ENCODE peak calls at places on chromosome 11, in ten cellular contexts. D is endothelial cell; I is HTR-8/SVneo; O is cardiac fibroblast; S is foreskin fibroblast; Q is KBM-7; P is NCI-H2081; N is stimulated activated CD4-positive, alpha-beta T cell treated with anti-CD3 and anti-CD28 coated beads, Interleukin-1b, Interleukin-23, amount 100 ng/mL, for 24 hours; X is activated effector memory CD4-positive, alpha-beta T cell treated with anti-CD3 and anti-CD28 coated beads, Interleukin-2, amount 50 U/mL, for 16 hours; Z is Calu3. W is an unnamed sample.

GRCh38 chr11:8693555-8693954 is 11.0 kb downstream of the RPL27A start:
- DNase-seq in O (no peak), P (no peak), Q (no peak), S (no peak), I (no peak), Z (no peak), X (peak; percentile 54), N (no peak), D (no peak), W (no peak)

GRCh38 chr11:102390667-102391449 is 43.8 kb downstream of the BIRC2 start:
- DNase-seq in D (peak; percentile 59), Q (peak; percentile 73), Z (peak; percentile 64), P (peak; percentile 61), I (peak; percentile 83), O (peak; percentile 74), S (peak; percentile 49), X (peak; percentile 82), N (peak; percentile 21), W (peak; percentile 26)

GRCh38 chr11:12017243-12017678 is 8.8 kb upstream of the DKK3 start:
- DNase-seq in N (no peak), Q (no peak), O (peak; percentile 94), X (no peak), S (no peak), Z (no peak), I (no peak), D (no peak), P (no peak), W (no peak)

GRCh38 chr11:9494316-9494715 is 33.5 kb downstream of the ZNF143 start:
- DNase-seq in N (no peak), I (no peak), O (no peak), X (no peak), P (no peak), S (no peak), D (no peak), Z (no peak), Q (no peak), W (no peak)

GRCh38 chr11:121067453-121067852 is 33.6 kb upstream of the TECTA start:
- DNase-seq in P (peak; percentile 84), X (no peak), Q (no peak), D (no peak), N (no peak), S (peak; percentile 23), Z (no peak), I (no peak), O (no peak), W (no peak)

GRCh38 chr11:44729065-44729464 is 2.3 kb downstream of the TSPAN18 start:
- DNase-seq in O (no peak), Z (no peak), P (no peak), S (no peak), Q (no peak), N (no peak), D (no peak), X (no peak), I (no peak), W (no peak)

GRCh38 chr11:19714093-19714386 is 1.4 kb downstream of the NAV2 start:
- DNase-seq in P (no peak), I (no peak), O (no peak), S (peak; percentile 36), Q (no peak), X (no peak), D (no peak), N (no peak), Z (no peak), W (no peak)

GRCh38 chr11:129192150-129192549 is at the start of gene ARHGAP32:
- DNase-seq in D (no peak), I (no peak), X (no peak), S (no peak), Z (peak; percentile 44), O (no peak), P (peak; percentile 78), N (peak; percentile 0), Q (no peak), W (no peak)

GRCh38 chr11:65883786-65884715 is 4.2 kb downstream of the FIBP start:
- DNase-seq in I (no peak), N (no peak), X (no peak), Z (no peak), P (no peak), D (no peak), S (no peak), Q (no peak), O (no peak), W (no peak)

GRCh38 chr11:16764888-16765287 is 26.4 kb downstream of the C11orf58 start:
- DNase-seq in P (no peak), Q (no peak), I (no peak), N (no peak), O (no peak), X (no peak), D (no peak), S (no peak), Z (no peak), W (no peak)

GRCh38 chr11:60699282-60699681 is at the start of gene MS4A8:
- DNase-seq in I (no peak), D (no peak), S (no peak), Z (peak; percentile 33), Q (no peak), P (peak; percentile 99), N (no peak), O (no peak), X (no peak), W (no peak)

GRCh38 chr11:130023204-130023603 is 20.6 kb upstream of the PRDM10 start:
- DNase-seq in N (no peak), X (no peak), O (peak; percentile 62), P (peak; percentile 6), S (peak; percentile 64), I (peak; percentile 64), Q (peak; percentile 19), D (no peak), Z (peak; percentile 65), W (no peak)

GRCh38 chr11:126603486-126603885 is 248.0 kb downstream of the ST3GAL4 start:
- DNase-seq in S (no peak), N (no peak), D (no peak), I (no peak), Q (no peak), P (no peak), Z (no peak), O (no peak), X (no peak), W (no peak)

W was measured in anterior cingulate cortex.